ENCODE peak calls at places on chromosomes 6 and 20, in five cellular contexts. C is psoas muscle; B is stomach; X is effector memory CD4-positive, alpha-beta T cell; W is prostate gland. O is an unnamed sample.

GRCh38 chr6:150072201-150072600 is 3.3 kb upstream of the ULBP3 start:
- DNase-seq in X (no peak), W (peak; percentile 56), C (peak; percentile 79), B (peak; percentile 92), O (no peak)

GRCh38 chr20:58307270-58307669 is 2.2 kb upstream of the RAB22A start:
- DNase-seq in B (no peak), W (no peak), X (no peak), C (no peak), O (no peak)

GRCh38 chr6:34243901-34244884 is 4.6 kb downstream of the SMIM29 start:
- DNase-seq in B (peak; percentile 63), C (peak; percentile 83), W (no peak), X (no peak), O (no peak)

GRCh38 chr6:14540859-14541540 is 423.4 kb downstream of the CD83 start:
- DNase-seq in W (no peak), X (no peak), C (no peak), B (no peak), O (no peak)

GRCh38 chr6:68834561-68834960 is 199.5 kb downstream of the ADGRB3 start:
- DNase-seq in W (no peak), X (no peak), C (no peak), B (no peak), O (no peak)

GRCh38 chr20:35135867-35136586 is 11.1 kb downstream of the EDEM2 start:
- DNase-seq in W (no peak), B (no peak), C (peak; percentile 69), X (no peak), O (no peak)

GRCh38 chr20:53032021-53033001 is 60.2 kb downstream of the TSHZ2 start:
- DNase-seq in X (no peak), W (no peak), B (no peak), C (no peak), O (no peak)

GRCh38 chr6:113433506-113433991 is 423.6 kb upstream of the MARCKS start:
- DNase-seq in B (peak; percentile 65), W (peak; percentile 92), X (no peak), C (peak; percentile 56), O (no peak)

GRCh38 chr20:33127422-33128097 is 40.4 kb upstream of the BPIFA2 start:
- DNase-seq in B (no peak), W (no peak), X (no peak), C (no peak), O (no peak)

GRCh38 chr20:16575390-16576140 is 2.3 kb upstream of the KIF16B start:
- DNase-seq in C (no peak), B (no peak), W (no peak), X (no peak), O (no peak)

GRCh38 chr20:2387180-2387577 is 6.5 kb downstream of the TGM6 start:
- DNase-seq in W (no peak), C (no peak), X (no peak), B (no peak), O (no peak)

GRCh38 chr6:159716247-159717086 is 10.8 kb upstream of the WTAP start:
- DNase-seq in C (no peak), B (no peak), X (no peak), W (peak; percentile 84), O (no peak)

GRCh38 chr20:42963796-42964195 is 225.9 kb downstream of the PTPRT start:
- DNase-seq in W (no peak), X (no peak), C (no peak), B (no peak), O (no peak)

GRCh38 chr20:49956689-49957443 is 20.7 kb downstream of the RNF114 start:
- DNase-seq in W (no peak), C (peak; percentile 41), B (no peak), X (no peak), O (peak; percentile 84)

GRCh38 chr6:84462697-84463096 is 235.3 kb upstream of the CEP162 start:
- DNase-seq in X (no peak), B (no peak), C (no peak), W (no peak), O (no peak)

GRCh38 chr6:28188111-28188979 is 36.7 kb upstream of the ZSCAN9 start:
- DNase-seq in X (no peak), B (no peak), W (no peak), C (no peak), O (no peak)

GRCh38 chr6:30212865-30213653 is at the start of gene TRIM26:
- DNase-seq in C (peak; percentile 95), W (peak; percentile 99), X (peak; percentile 97), B (peak; percentile 99), O (peak; percentile 96)

GRCh38 chr20:51016521-51016920 is 6.4 kb downstream of the KCNG1 start:
- DNase-seq in X (no peak), C (no peak), B (no peak), W (no peak), O (no peak)

GRCh38 chr20:25461766-25462165 is 54.3 kb downstream of the GINS1 start:
- DNase-seq in X (no peak), C (no peak), W (no peak), B (no peak), O (no peak)

GRCh38 chr6:37920667-37921066 is 101.1 kb downstream of the ZFAND3 start:
- DNase-seq in W (no peak), X (no peak), B (no peak), C (no peak), O (no peak)

GRCh38 chr6:84424956-84425355 is 197.5 kb upstream of the CEP162 start:
- DNase-seq in X (no peak), W (no peak), B (no peak), C (no peak), O (no peak)

GRCh38 chr6:43089874-43090556 is 13.9 kb downstream of the PTK7 start:
- DNase-seq in W (no peak), X (no peak), C (no peak), B (no peak), O (no peak)
- H3K4me3 ChIP-seq in W (no peak overlapping the region), X (no peak overlapping the region), C (no peak overlapping the region), B (no peak overlapping the region), O (no peak overlapping the region)

GRCh38 chr20:46820682-46821081 is 74.0 kb upstream of the EYA2 start:
- DNase-seq in W (no peak), X (no peak), B (peak; percentile 30), C (no peak), O (no peak)
- H3K27me3 ChIP-seq in W (no peaks in the 10 kb centered on the region), X (no peaks in the 10 kb centered on the region), B (no peaks in the 10 kb centered on the region), C (no peaks in the 10 kb centered on the region), O (peaks cover 6% of the 10 kb centered on the region)

GRCh38 chr6:132494954-132495353 is 18.0 kb downstream of the STX7 start:
- DNase-seq in X (no peak), W (no peak), B (no peak), C (no peak), O (no peak)

GRCh38 chr6:132495604-132496079 is 17.3 kb downstream of the STX7 start:
- DNase-seq in C (no peak), B (no peak), X (no peak), W (no peak), O (no peak)

GRCh38 chr6:132499757-132500156 is 13.2 kb downstream of the STX7 start:
- DNase-seq in C (no peak), W (no peak), X (no peak), B (no peak), O (no peak)

GRCh38 chr6:132498638-132499037 is 14.3 kb downstream of the STX7 start:
- DNase-seq in W (no peak), X (no peak), C (no peak), B (no peak), O (no peak)

GRCh38 chr6:132496519-132497180 is 16.3 kb downstream of the STX7 start:
- DNase-seq in X (no peak), C (no peak), B (no peak), W (no peak), O (no peak)
- H3K4me3 ChIP-seq in X (no peak overlapping the region), C (no peak overlapping the region), B (no peak overlapping the region), W (no peak overlapping the region), O (no peak overlapping the region)

GRCh38 chr20:56924976-56925695 is 296.0 kb downstream of the TFAP2C start:
- DNase-seq in W (no peak), X (no peak), B (no peak), C (no peak), O (no peak)

GRCh38 chr20:56928007-56928406 is 298.9 kb downstream of the TFAP2C start:
- DNase-seq in W (no peak), B (no peak), C (no peak), X (no peak), O (no peak)

GRCh38 chr20:56925696-56926101 is 296.6 kb downstream of the TFAP2C start:
- DNase-seq in X (no peak), C (no peak), B (no peak), W (no peak), O (no peak)

GRCh38 chr20:56924316-56924975 is 295.3 kb downstream of the TFAP2C start:
- DNase-seq in C (no peak), X (no peak), B (no peak), W (no peak), O (no peak)

GRCh38 chr20:56926501-56926900 is 297.4 kb downstream of the TFAP2C start:
- DNase-seq in W (no peak), C (no peak), B (no peak), X (no peak), O (no peak)
- H3K27me3 ChIP-seq in W (no peaks in the 10 kb centered on the region), C (peaks cover 73% of the 10 kb centered on the region), B (peaks cover 16% of the 10 kb centered on the region), X (peaks cover 11% of the 10 kb centered on the region), O (peaks cover 51% of the 10 kb centered on the region)

GRCh38 chr6:107713214-107713962 is 110.7 kb downstream of the SCML4 start:
- DNase-seq in B (no peak), C (no peak), W (no peak), X (no peak), O (no peak)
- H3K4me3 ChIP-seq in B (no peak overlapping the region), C (peak overlapping the region; percentile 33), W (no peak overlapping the region), X (no peak overlapping the region), O (peak overlapping the region; percentile 9)

GRCh38 chr6:168624540-168624939 is 183.6 kb downstream of the SMOC2 start:
- DNase-seq in C (no peak), X (no peak), B (no peak), W (no peak), O (no peak)
- H3K27me3 ChIP-seq in C (no peaks in the 10 kb centered on the region), X (no peaks in the 10 kb centered on the region), B (no peaks in the 10 kb centered on the region), W (no peaks in the 10 kb centered on the region), O (no peaks in the 10 kb centered on the region)

GRCh38 chr6:16729183-16729696 is 32.0 kb downstream of the ATXN1 start:
- DNase-seq in B (no peak), X (no peak), C (no peak), W (no peak), O (no peak)

GRCh38 chr6:16730720-16731502 is 30.3 kb downstream of the ATXN1 start:
- DNase-seq in X (no peak), C (no peak), B (no peak), W (no peak), O (no peak)

GRCh38 chr6:16727996-16728395 is 33.3 kb downstream of the ATXN1 start:
- DNase-seq in X (no peak), W (no peak), B (no peak), C (no peak), O (no peak)

GRCh38 chr6:16729744-16730143 is 31.5 kb downstream of the ATXN1 start:
- DNase-seq in X (no peak), C (no peak), B (no peak), W (no peak), O (no peak)

GRCh38 chr6:16728513-16729182 is 32.6 kb downstream of the ATXN1 start:
- DNase-seq in C (no peak), W (no peak), B (no peak), X (no peak), O (no peak)
- H3K4me3 ChIP-seq in C (no peak overlapping the region), W (no peak overlapping the region), B (no peak overlapping the region), X (no peak overlapping the region), O (no peak overlapping the region)

GRCh38 chr6:36277946-36278465 is 8.1 kb downstream of the PNPLA1 start:
- DNase-seq in X (no peak), C (no peak), W (no peak), B (no peak), O (no peak)
- H3K27me3 ChIP-seq in X (no peaks in the 10 kb centered on the region), C (peaks cover 22% of the 10 kb centered on the region), W (no peaks in the 10 kb centered on the region), B (no peaks in the 10 kb centered on the region), O (no peaks in the 10 kb centered on the region)

O was measured in dorsolateral prefrontal cortex.